ENCODE peak calls at places on chromosomes 5 and 9, in ten cellular contexts. E is A673, A is fibroblast of mammary gland, K is AG09309, Y is fibroblast of lung, F is heart right ventricle, H is mucosa of descending colon, R is breast epithelium, B is GM23338, J is tibial artery. Q is an unnamed sample.

GRCh38 chr9:132794730-132795380 is 83.2 kb downstream of the AK8 start:
- DNase-seq in F (no peak), R (no peak), K (no peak), A (no peak), E (no peak), B (peak; percentile 25), J (no peak), H (peak; percentile 67), Y (no peak), Q (peak; percentile 10)

GRCh38 chr5:35478856-35479682 is 138.6 kb upstream of the SPEF2 start:
- DNase-seq in E (no peak), A (peak; percentile 55), R (no peak), Y (peak; percentile 59), K (no peak), F (no peak), H (peak; percentile 3), B (no peak), J (no peak), Q (peak; percentile 60)

GRCh38 chr5:146667633-146668032 is 151.6 kb upstream of the GPR151 start:
- DNase-seq in F (no peak), K (peak; percentile 39), H (peak; percentile 4), A (peak; percentile 62), B (no peak), Y (peak; percentile 89), E (no peak), R (no peak), J (no peak), Q (peak; percentile 57)

GRCh38 chr9:136972743-136973142 is 4.6 kb upstream of the PTGDS start:
- DNase-seq in R (no peak), Y (no peak), J (no peak), E (no peak), A (no peak), H (no peak), F (peak; percentile 10), K (no peak), B (no peak), Q (no peak)

GRCh38 chr9:87535817-87536539 is 38.3 kb downstream of the DAPK1 start:
- DNase-seq in F (no peak), E (no peak), K (no peak), J (no peak), B (no peak), R (no peak), H (no peak), Y (no peak), A (no peak), Q (peak; percentile 74)

GRCh38 chr5:115557667-115558387 is 13.3 kb upstream of the FEM1C start:
- DNase-seq in H (peak; percentile 65), B (no peak), E (no peak), K (no peak), A (peak; percentile 27), F (no peak), R (no peak), J (no peak), Y (no peak), Q (no peak)

GRCh38 chr9:121776009-121776738 is 124.7 kb downstream of the DAB2IP start:
- DNase-seq in J (peak; percentile 19), R (no peak), H (no peak), K (no peak), Y (no peak), B (no peak), E (no peak), A (no peak), F (no peak), Q (no peak)

GRCh38 chr5:36403601-36404311 is 102.1 kb upstream of the RANBP3L start:
- DNase-seq in R (no peak), A (peak; percentile 95), K (peak; percentile 88), B (no peak), J (peak; percentile 69), Y (peak; percentile 92), E (peak; percentile 96), F (peak; percentile 22), H (peak; percentile 25), Q (peak; percentile 80)

GRCh38 chr9:131942076-131942720 is 137.5 kb downstream of the MED27 start:
- DNase-seq in A (peak; percentile 40), Y (no peak), B (no peak), F (no peak), H (no peak), E (no peak), J (no peak), R (no peak), K (no peak), Q (no peak)

GRCh38 chr9:134057751-134058701 is 9.8 kb downstream of the BRD3 start:
- DNase-seq in A (no peak), F (no peak), B (no peak), Y (no peak), J (peak; percentile 11), K (no peak), E (no peak), H (no peak), R (no peak), Q (no peak)

GRCh38 chr5:33892419-33893151 is 795 bp upstream of the ADAMTS12 start:
- DNase-seq in B (peak; percentile 55), R (peak; percentile 37), H (no peak), E (no peak), J (peak; percentile 29), F (no peak), A (peak; percentile 97), K (peak; percentile 86), Y (peak; percentile 99), Q (peak; percentile 92)

DNA sequence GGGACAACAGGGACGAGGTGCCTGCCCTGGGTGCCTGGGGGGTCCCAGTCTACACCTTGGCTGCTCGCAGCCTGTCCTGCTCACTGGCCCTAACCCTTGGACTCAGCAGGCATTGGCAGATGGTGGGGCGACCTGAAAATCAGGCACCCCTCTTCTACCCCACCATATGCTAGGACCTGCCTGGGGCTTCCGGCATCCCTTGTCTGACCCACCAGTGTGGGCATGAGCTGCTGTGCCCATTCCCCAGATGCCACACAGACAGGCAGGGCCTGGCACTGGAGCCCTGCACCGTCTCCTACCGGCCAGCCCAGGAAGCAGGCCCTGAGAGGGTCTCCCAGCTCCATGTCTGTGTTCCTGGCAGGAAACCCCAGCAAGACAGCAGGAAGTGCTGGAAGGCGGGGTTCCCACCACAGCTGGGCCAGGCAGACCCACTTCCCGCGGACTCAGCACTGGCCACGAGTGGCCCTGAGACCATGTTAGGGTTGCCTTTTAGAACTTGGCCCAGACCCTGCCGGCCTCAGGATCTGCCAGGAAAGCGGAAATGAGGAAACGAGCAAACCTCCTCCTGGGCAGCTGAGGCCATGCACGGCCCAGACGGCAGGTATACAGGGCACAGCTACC is 3.1 kb downstream of the NINJ1 start:
- DNase-seq in Y (no peak), B (no peak), K (no peak), R (no peak), J (peak; percentile 66), A (no peak), F (peak; percentile 54), E (no peak), H (peak; percentile 35), Q (peak; percentile 12)
- TF ChIP-seq CTCF in Y (no peak), B (no peak), K (no peak), R (no peak), J (no peak), A (no peak), F (no peak), E (no peak), H (no peak), Q (no peak)

DNA sequence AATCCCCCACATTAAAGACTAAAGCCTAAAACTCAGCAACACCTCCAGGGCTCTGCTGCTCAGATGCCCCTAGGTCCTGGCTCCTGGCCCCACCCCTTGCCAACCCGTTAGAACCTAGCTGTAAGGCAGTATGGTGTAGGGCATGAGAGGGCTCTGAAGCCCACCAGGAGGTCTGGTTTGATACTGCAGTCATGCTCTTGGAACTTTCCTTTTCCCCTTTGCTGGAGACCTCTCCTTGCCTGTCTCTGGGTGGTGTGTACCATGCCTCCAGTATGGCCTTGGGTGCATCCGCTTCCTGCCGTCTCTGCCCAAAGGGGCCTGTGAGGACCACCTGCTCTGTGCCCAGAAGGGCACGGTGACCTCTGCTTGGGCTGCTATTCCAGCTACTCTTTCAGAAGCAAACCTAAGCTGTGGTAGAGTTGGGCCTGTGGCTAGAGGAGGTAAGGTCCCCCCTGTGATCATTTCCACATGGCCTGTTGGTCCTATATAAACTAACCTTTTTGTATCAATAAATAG is 3.5 kb downstream of the TENT4A start:
- DNase-seq in Y (no peak), F (no peak), H (no peak), K (no peak), A (no peak), E (no peak), R (peak; percentile 9), J (no peak), B (no peak), Q (no peak)
- H3K4me3 ChIP-seq in Y (peak overlapping the region; percentile 68), F (peak overlapping the region; percentile 62), H (no peak overlapping the region), K (no peak overlapping the region), A (no peak overlapping the region), E (peak overlapping the region; percentile 80), R (peak overlapping the region; percentile 82), J (peak overlapping the region; percentile 79), B (peak overlapping the region; percentile 77), Q (peak overlapping the region; percentile 77)

GRCh38 chr5:138032572-138033274 is at the start of gene FAM13B:
- DNase-seq in F (peak; percentile 83), J (peak; percentile 61), Y (peak; percentile 56), A (peak; percentile 45), R (peak; percentile 61), K (no peak), B (peak; percentile 76), H (peak; percentile 76), E (peak; percentile 82), Q (peak; percentile 68)
- TF ChIP-seq CTCF in F (no peak), J (peak; percentile 34), Y (no peak), A (no peak), R (peak; percentile 20), K (no peak), B (no peak), H (no peak), E (no peak), Q (no peak)

GRCh38 chr5:2946315-2946714 is 194.8 kb upstream of the IRX2 start:
- DNase-seq in R (no peak), J (no peak), E (no peak), B (no peak), H (no peak), F (no peak), Y (no peak), K (no peak), A (no peak), Q (no peak)
- H3K4me3 ChIP-seq in R (no peak overlapping the region), J (no peak overlapping the region), E (no peak overlapping the region), B (no peak overlapping the region), H (no peak overlapping the region), F (no peak overlapping the region), Y (no peak overlapping the region), K (no peak overlapping the region), A (no peak overlapping the region), Q (no peak overlapping the region)

DNA sequence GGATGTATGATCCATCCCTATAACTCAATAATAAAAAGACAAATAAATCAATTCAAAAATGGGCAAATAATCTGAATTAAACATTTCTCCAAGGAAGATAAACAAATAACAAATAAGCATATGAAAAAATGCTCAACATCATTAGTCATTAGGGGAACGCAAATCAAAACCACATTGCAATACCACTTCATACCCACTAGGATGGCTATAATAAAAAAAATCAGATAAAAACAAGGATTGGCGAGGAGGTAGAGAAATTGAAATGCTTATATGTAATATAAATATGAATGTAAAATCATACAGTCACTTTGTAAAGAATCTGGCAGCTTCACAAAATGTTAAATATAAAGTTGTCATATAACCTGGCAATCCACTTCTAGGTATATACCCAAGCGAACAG is 52.3 kb upstream of the TBCA start:
- DNase-seq in R (no peak), Y (no peak), A (peak; percentile 17), E (no peak), J (no peak), K (no peak), F (no peak), H (no peak), B (no peak), Q (no peak)
- TF ChIP-seq CTCF in R (no peak), Y (no peak), A (peak; percentile 25), E (peak; percentile 22), J (no peak), K (peak; percentile 13), F (no peak), H (no peak), B (no peak), Q (peak; percentile 10)

GRCh38 chr5:14671414-14671813 is 6.9 kb downstream of the OTULIN start:
- DNase-seq in K (no peak), A (peak; percentile 57), B (no peak), Y (peak; percentile 54), H (no peak), E (no peak), R (no peak), J (no peak), F (no peak), Q (no peak)
- H3K4me3 ChIP-seq in K (no peak overlapping the region), A (no peak overlapping the region), B (no peak overlapping the region), Y (no peak overlapping the region), H (no peak overlapping the region), E (no peak overlapping the region), R (no peak overlapping the region), J (no peak overlapping the region), F (no peak overlapping the region), Q (no peak overlapping the region)